ENCODE peak calls at places on chromosomes 1 and 21, in eight cellular contexts. X is neural crest cell; C is pancreas; M is Caki2; J is bronchial epithelial cell; N is activated CD8-positive, alpha-beta memory T cell treated with anti-CD3 and anti-CD28 coated beads for 24 hours; H is ACHN; A is EL. S is an unnamed sample.

GRCh38 chr1:67830226-67830625 is 3.0 kb downstream of the GNG12 start:
- DNase-seq in X (no peak), C (no peak), N (no peak), H (no peak), A (peak; percentile 50), J (peak; percentile 83), M (no peak), S (peak; percentile 50)

GRCh38 chr1:84883286-84883685 is 9.7 kb downstream of the LPAR3 start:
- DNase-seq in J (peak; percentile 51), A (peak; percentile 47), C (no peak), N (no peak), H (no peak), X (no peak), M (no peak), S (peak; percentile 34)

GRCh38 chr1:119279441-119280415 is 88.9 kb upstream of the HAO2 start:
- DNase-seq in X (no peak), J (peak; percentile 98), H (peak; percentile 79), M (peak; percentile 50), A (peak; percentile 91), N (no peak), C (no peak), S (peak; percentile 86)

GRCh38 chr21:45618287-45618686 is 25.2 kb upstream of the PCBP3 start:
- DNase-seq in H (no peak), C (no peak), M (no peak), N (no peak), J (no peak), A (peak; percentile 60), X (no peak), S (no peak)

GRCh38 chr1:29235955-29236742 is at the start of gene PTPRU:
- DNase-seq in C (peak; percentile 88), J (peak; percentile 33), N (peak; percentile 96), X (peak; percentile 93), M (peak; percentile 62), A (peak; percentile 66), H (peak; percentile 67), S (peak; percentile 45)

GRCh38 chr1:55363261-55363660 is 148.1 kb upstream of the USP24 start:
- DNase-seq in N (no peak), A (peak; percentile 21), M (no peak), H (no peak), X (no peak), J (no peak), C (no peak), S (peak; percentile 60)

GRCh38 chr1:205325334-205325884 is 3.9 kb upstream of the NUAK2 start:
- DNase-seq in J (peak; percentile 84), H (peak; percentile 75), M (peak; percentile 79), N (peak; percentile 76), X (peak; percentile 81), C (peak; percentile 83), A (peak; percentile 80), S (peak; percentile 76)

GRCh38 chr1:230536641-230537155 is 105.6 kb upstream of the COG2 start:
- DNase-seq in C (no peak), A (no peak), X (no peak), M (no peak), J (no peak), N (no peak), H (no peak), S (no peak)

GRCh38 chr1:229117664-229118300 is 153.1 kb upstream of the RAB4A start:
- DNase-seq in C (peak; percentile 97), X (no peak), H (no peak), A (peak; percentile 33), J (peak; percentile 52), M (peak; percentile 16), N (no peak), S (peak; percentile 55)

GRCh38 chr1:54839824-54840223 is 38.7 kb upstream of the TTC22 start:
- DNase-seq in H (no peak), A (no peak), J (peak; percentile 39), C (no peak), M (no peak), X (no peak), N (no peak), S (no peak)

GRCh38 chr21:27406297-27407009 is 439.6 kb upstream of the ADAMTS5 start:
- DNase-seq in X (no peak), M (no peak), J (no peak), A (peak; percentile 48), N (no peak), H (no peak), C (no peak), S (peak; percentile 62)

GRCh38 chr21:28444131-28444530 is 548.5 kb downstream of the LTN1 start:
- DNase-seq in H (no peak), X (no peak), N (no peak), A (peak; percentile 37), J (no peak), M (no peak), C (no peak), S (peak; percentile 72)

GRCh38 chr1:238177351-238177750 is 286.6 kb upstream of the ZP4 start:
- DNase-seq in J (peak; percentile 4), N (no peak), X (no peak), C (no peak), M (no peak), H (no peak), A (no peak), S (no peak)

GRCh38 chr1:94006604-94007003 is 97.4 kb upstream of the GCLM start:
- DNase-seq in H (no peak), J (no peak), N (no peak), A (no peak), C (no peak), X (no peak), M (no peak), S (no peak)

GRCh38 chr1:201737350-201738060 is 91.5 kb upstream of the IPO9 start:
- DNase-seq in N (no peak), M (no peak), H (no peak), A (peak; percentile 78), X (no peak), C (no peak), J (no peak), S (peak; percentile 73)

GRCh38 chr21:25506887-25507286 is 100.4 kb downstream of the MRPL39 start:
- DNase-seq in M (peak; percentile 16), C (no peak), J (peak; percentile 77), X (no peak), N (no peak), H (no peak), A (peak; percentile 71), S (no peak)

GRCh38 chr21:25960423-25960822 is 210.1 kb downstream of the APP start:
- DNase-seq in J (no peak), M (no peak), H (no peak), X (no peak), C (no peak), A (no peak), N (no peak), S (no peak)

GRCh38 chr1:79629414-79629813 is 622.9 kb upstream of the ADGRL4 start:
- DNase-seq in M (no peak), C (no peak), N (no peak), H (no peak), X (no peak), J (no peak), A (no peak), S (no peak)

GRCh38 chr1:241533375-241534115 is 1.4 kb downstream of the KMO start:
- DNase-seq in X (no peak), H (no peak), N (no peak), M (no peak), J (peak; percentile 23), C (no peak), A (peak; percentile 31), S (no peak)

GRCh38 chr1:185912504-185912903 is 178.3 kb downstream of the HMCN1 start:
- DNase-seq in J (no peak), A (no peak), M (no peak), N (no peak), X (no peak), C (no peak), H (no peak), S (no peak)

GRCh38 chr1:171434717-171435346 is 50.5 kb upstream of the PRRC2C start:
- DNase-seq in J (peak; percentile 95), C (no peak), M (peak; percentile 58), A (peak; percentile 88), N (no peak), H (peak; percentile 79), X (no peak), S (peak; percentile 89)

GRCh38 chr1:61588736-61589381 is 136.1 kb downstream of the TM2D1 start:
- DNase-seq in X (peak; percentile 66), A (peak; percentile 64), C (peak; percentile 69), H (peak; percentile 58), M (peak; percentile 42), N (peak; percentile 73), J (peak; percentile 68), S (peak; percentile 35)

GRCh38 chr1:18100493-18101063 is 7.0 kb upstream of the IGSF21 start:
- DNase-seq in J (peak; percentile 35), A (peak; percentile 54), N (peak; percentile 71), X (peak; percentile 71), M (peak; percentile 60), H (peak; percentile 59), C (peak; percentile 78), S (peak; percentile 28)

GRCh38 chr1:16420719-16421118 is 16.5 kb downstream of the SPATA21 start:
- DNase-seq in C (no peak), J (no peak), A (no peak), H (no peak), X (no peak), M (no peak), N (peak; percentile 80), S (no peak)

GRCh38 chr21:36845070-36845469 is 121.4 kb downstream of the HLCS start:
- DNase-seq in H (no peak), N (no peak), J (no peak), X (no peak), M (no peak), C (no peak), A (no peak), S (no peak)

GRCh38 chr1:109478806-109479205 is 4.9 kb upstream of the ATXN7L2 start:
- DNase-seq in J (peak; percentile 52), M (no peak), C (peak; percentile 53), H (peak; percentile 6), A (no peak), N (no peak), X (no peak), S (no peak)

GRCh38 chr1:2135866-2136265 is 58.7 kb downstream of the FAAP20 start:
- DNase-seq in N (no peak), M (no peak), H (no peak), A (no peak), J (no peak), C (no peak), X (no peak), S (no peak)

GRCh38 chr1:43423672-43424550 is 29.8 kb downstream of the HYI start:
- DNase-seq in H (no peak), N (no peak), C (no peak), A (no peak), M (peak; percentile 16), X (no peak), J (peak; percentile 94), S (no peak)

GRCh38 chr21:32981096-32981495 is 44.6 kb upstream of the OLIG2 start:
- DNase-seq in C (no peak), X (no peak), M (no peak), H (no peak), J (no peak), N (peak; percentile 28), A (no peak), S (no peak)

GRCh38 chr1:30618335-30618747 is 105.0 kb downstream of the MATN1 start:
- DNase-seq in X (no peak), A (no peak), C (no peak), N (no peak), J (peak; percentile 81), H (no peak), M (peak; percentile 8), S (no peak)

GRCh38 chr1:53498555-53499142 is 39.5 kb downstream of the DMRTB1 start:
- DNase-seq in J (no peak), H (peak; percentile 15), A (peak; percentile 50), X (no peak), N (no peak), M (no peak), C (no peak), S (peak; percentile 67)

GRCh38 chr1:228299211-228299610 is 91.4 kb downstream of the OBSCN start:
- DNase-seq in H (no peak), C (no peak), J (no peak), A (no peak), X (no peak), N (no peak), M (no peak), S (no peak)

S was measured in amniotic epithelial cell.